ENCODE peak calls at places on chromosome 14, in nine cellular contexts. W is transverse colon, R is left lung, A is neuronal stem cell, O is MM.1S, F is thyroid gland, X is GM12878, L is cardiac muscle cell, G is PC-3. Y is an unnamed sample. For H3K36me3 and H3K4me1, the result is how much of the 10 kb centered on the place peaks cover.

GRCh38 chr14:96461950-96462798 is 40.0 kb upstream of the PAPOLA start:
- DNase-seq in W (peak), R (no peak), A (no peak), O (no peak), F (peak), X (no peak), L (no peak), G (no peak), Y (no peak)

GRCh38 chr14:92456215-92457017 is 57.2 kb upstream of the RIN3 start:
- DNase-seq in W (peak), R (peak), A (peak), O (peak), F (no peak), X (no peak), L (peak), G (peak), Y (peak)

GRCh38 chr14:76282581-76282980 is 93.4 kb upstream of the ESRRB start:
- DNase-seq in W (no peak), R (no peak), A (no peak), O (no peak), F (no peak), X (no peak), L (no peak), G (no peak), Y (no peak)

GRCh38 chr14:61568572-61569011 is 126.7 kb upstream of the HIF1A start:
- DNase-seq in W (peak), R (peak), A (no peak), O (peak), F (peak), X (peak), L (peak), G (peak), Y (peak)

GRCh38 chr14:28635387-28635786 is 131.2 kb upstream of the FOXG1 start:
- DNase-seq in W (no peak), R (no peak), A (peak), O (peak), F (no peak), X (no peak), L (peak), G (peak), Y (peak)

GRCh38 chr14:75070383-75070782 is 942 bp downstream of the ZC2HC1C start:
- DNase-seq in W (peak), R (no peak), A (no peak), O (no peak), F (peak), X (no peak), L (no peak), G (no peak), Y (no peak)

GRCh38 chr14:49512147-49512551 is 74.0 kb downstream of the RPS29 start:
- DNase-seq in W (no peak), R (no peak), A (no peak), O (no peak), F (no peak), X (no peak), L (no peak), G (peak), Y (no peak)

GRCh38 chr14:32230181-32230580 is 27.1 kb upstream of the RNU6-8 start:
- DNase-seq in W (no peak), R (no peak), A (no peak), O (no peak), F (no peak), X (no peak), L (no peak), G (peak), Y (no peak)

GRCh38 chr14:77141592-77142288 is at the start of gene ZDHHC22:
- DNase-seq in W (no peak), R (no peak), A (no peak), O (no peak), F (peak), X (no peak), L (no peak), G (no peak), Y (no peak)

GRCh38 chr14:87397499-87397898 is 595.5 kb downstream of the GALC start:
- DNase-seq in W (no peak), R (no peak), A (no peak), O (peak), F (no peak), X (no peak), L (no peak), G (no peak), Y (peak)

GRCh38 chr14:105867961-105868599 is 341.7 kb downstream of the TMEM121 start:
- DNase-seq in W (no peak), R (peak), A (no peak), O (no peak), F (no peak), X (no peak), L (no peak), G (no peak), Y (no peak)

GRCh38 chr14:52821805-52822250 is 30.4 kb upstream of the GNPNAT1 start:
- DNase-seq in W (no peak), R (no peak), A (no peak), O (no peak), F (no peak), X (no peak), L (no peak), G (no peak), Y (no peak)

GRCh38 chr14:81449114-81449513 is 49.0 kb upstream of the STON2 start:
- DNase-seq in W (no peak), R (no peak), A (no peak), O (no peak), F (peak), X (no peak), L (no peak), G (no peak), Y (no peak)

GRCh38 chr14:90450667-90451066 is 53.8 kb downstream of the CALM1 start:
- DNase-seq in W (no peak), R (no peak), A (no peak), O (no peak), F (no peak), X (no peak), L (no peak), G (no peak), Y (no peak)

GRCh38 chr14:49036991-49037390 is 549.2 kb downstream of the RPS29 start:
- DNase-seq in W (no peak), R (no peak), A (no peak), O (no peak), F (no peak), X (no peak), L (no peak), G (no peak), Y (no peak)

GRCh38 chr14:26729851-26730250 is 132.0 kb upstream of the NOVA1 start:
- DNase-seq in W (no peak), R (no peak), A (no peak), O (no peak), F (no peak), X (no peak), L (no peak), G (no peak), Y (no peak)

GRCh38 chr14:51087024-51087423 is 7.9 kb downstream of the TRIM9 start:
- DNase-seq in W (peak), R (no peak), A (no peak), O (peak), F (no peak), X (no peak), L (no peak), G (peak), Y (no peak)

GRCh38 chr14:99938896-99939295 is 126.3 kb upstream of the EVL start:
- DNase-seq in W (no peak), R (no peak), A (no peak), O (no peak), F (no peak), X (no peak), L (no peak), G (no peak), Y (no peak)

GRCh38 chr14:38868415-38869290 is 234.4 kb downstream of the SEC23A start:
- DNase-seq in W (no peak), R (no peak), A (no peak), O (no peak), F (no peak), X (no peak), L (no peak), G (no peak), Y (no peak)

GRCh38 chr14:59870277-59871165 is at the start of gene RTN1:
- DNase-seq in W (peak), R (peak), A (peak), O (peak), F (peak), X (no peak), L (peak), G (peak), Y (peak)

GRCh38 chr14:49951946-49952345 is 59.1 kb downstream of the ARF6 start:
- DNase-seq in W (peak), R (no peak), A (no peak), O (no peak), F (peak), X (no peak), L (no peak), G (peak), Y (no peak)

GRCh38 chr14:75427482-75428229 is at the start of gene JDP2:
- DNase-seq in W (peak), R (peak), A (peak), O (peak), F (peak), X (no peak), L (peak), G (peak), Y (peak)

GRCh38 chr14:72745546-72745945 is 148.4 kb downstream of the DPF3 start:
- DNase-seq in W (no peak), R (no peak), A (no peak), O (no peak), F (no peak), X (no peak), L (no peak), G (peak), Y (no peak)

GRCh38 chr14:89429206-89430091 is 12.4 kb upstream of the FOXN3 start:
- DNase-seq in W (peak), R (no peak), A (no peak), O (no peak), F (peak), X (no peak), L (no peak), G (no peak), Y (no peak)

GRCh38 chr14:90287791-90288190 is 31.4 kb downstream of the PSMC1 start:
- DNase-seq in W (no peak), R (no peak), A (no peak), O (no peak), F (no peak), X (no peak), L (no peak), G (no peak), Y (no peak)

GRCh38 chr14:21525571-21525970 is 575 bp downstream of the SALL2 start:
- DNase-seq in W (no peak), R (no peak), A (no peak), O (no peak), F (peak), X (no peak), L (peak), G (no peak), Y (no peak)

GRCh38 chr14:37221073-37221472 is 23.3 kb downstream of the MIPOL1 start:
- DNase-seq in W (no peak), R (no peak), A (no peak), O (no peak), F (no peak), X (no peak), L (no peak), G (no peak), Y (no peak)

GRCh38 chr14:103846569-103847438 is 571 bp downstream of the PPP1R13B start:
- DNase-seq in W (peak), R (peak), A (no peak), O (peak), F (peak), X (no peak), L (peak), G (peak), Y (peak)

GRCh38 chr14:34059925-34060746 is 109.3 kb upstream of the EGLN3 start:
- DNase-seq in W (peak), R (peak), A (peak), O (no peak), F (peak), X (no peak), L (peak), G (peak), Y (no peak)

GRCh38 chr14:29442720-29443119 is 484.9 kb downstream of the PRKD1 start:
- DNase-seq in W (no peak), R (no peak), A (no peak), O (peak), F (no peak), X (no peak), L (no peak), G (peak), Y (no peak)

GRCh38 chr14:64654072-64654899 is 49.9 kb upstream of the PLEKHG3 start:
- DNase-seq in W (no peak), R (no peak), A (no peak), O (no peak), F (no peak), X (peak), L (no peak), G (peak), Y (no peak)

GRCh38 chr14:100589760-100590469 is 2.7 kb upstream of the BEGAIN start:
- DNase-seq in W (no peak), R (no peak), A (no peak), O (no peak), F (no peak), X (no peak), L (no peak), G (no peak), Y (no peak)

GRCh38 chr14:105207460-105207901 is 26.4 kb upstream of the NUDT14 start:
- DNase-seq in W (no peak), R (no peak), A (no peak), O (no peak), F (no peak), X (no peak), L (peak), G (no peak), Y (peak)

GRCh38 chr14:87643005-87643404 is 350.0 kb downstream of the GALC start:
- DNase-seq in W (no peak), R (no peak), A (no peak), O (no peak), F (peak), X (no peak), L (peak), G (no peak), Y (no peak)

GRCh38 chr14:104985675-104986486 is at the start of gene CLBA1:
- DNase-seq in W (peak), R (peak), A (peak), O (peak), F (peak), X (peak), L (peak), G (peak), Y (peak)

GRCh38 chr14:35669782-35670181 is 135.8 kb downstream of the INSM2 start:
- DNase-seq in W (no peak), R (no peak), A (no peak), O (no peak), F (no peak), X (no peak), L (no peak), G (peak), Y (no peak)

GRCh38 chr14:102779574-102780315 is 2.5 kb downstream of the TRAF3 start:
- DNase-seq in W (no peak), R (no peak), A (no peak), O (no peak), F (no peak), X (no peak), L (no peak), G (no peak), Y (no peak)

GRCh38 chr14:31172084-31172483 is 35.5 kb downstream of the HECTD1 start:
- DNase-seq in W (no peak), R (no peak), A (no peak), O (no peak), F (no peak), X (no peak), L (no peak), G (peak), Y (no peak)

DNA sequence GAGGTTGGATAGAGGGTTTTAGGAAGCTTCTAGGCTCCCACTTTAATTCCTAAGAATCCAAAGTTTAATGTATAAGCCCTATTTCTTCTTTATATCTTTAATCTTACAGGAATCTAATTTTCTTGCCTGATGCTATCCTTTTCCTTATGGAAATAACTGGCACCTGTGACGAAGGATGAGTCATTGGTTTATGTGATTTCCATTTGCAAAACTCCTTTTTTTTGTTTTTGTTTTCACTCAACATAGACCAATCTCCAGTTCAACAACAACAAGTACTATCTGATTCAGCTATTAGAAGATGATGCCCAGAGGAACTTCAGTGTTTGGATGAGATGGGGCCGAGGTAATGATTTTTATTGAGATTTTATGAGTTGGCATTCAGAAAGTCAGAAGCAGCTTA is 6.8 kb downstream of the PARP2 start:
- DNase-seq in W (no peak), R (no peak), A (no peak), O (no peak), F (no peak), X (no peak), L (no peak), G (peak), Y (no peak)
- H3K36me3 ChIP-seq in W (under half), R (under half), A (half or more), O (under half), F (under half), X (under half), L (half or more), G (half or more), Y (half or more)

DNA sequence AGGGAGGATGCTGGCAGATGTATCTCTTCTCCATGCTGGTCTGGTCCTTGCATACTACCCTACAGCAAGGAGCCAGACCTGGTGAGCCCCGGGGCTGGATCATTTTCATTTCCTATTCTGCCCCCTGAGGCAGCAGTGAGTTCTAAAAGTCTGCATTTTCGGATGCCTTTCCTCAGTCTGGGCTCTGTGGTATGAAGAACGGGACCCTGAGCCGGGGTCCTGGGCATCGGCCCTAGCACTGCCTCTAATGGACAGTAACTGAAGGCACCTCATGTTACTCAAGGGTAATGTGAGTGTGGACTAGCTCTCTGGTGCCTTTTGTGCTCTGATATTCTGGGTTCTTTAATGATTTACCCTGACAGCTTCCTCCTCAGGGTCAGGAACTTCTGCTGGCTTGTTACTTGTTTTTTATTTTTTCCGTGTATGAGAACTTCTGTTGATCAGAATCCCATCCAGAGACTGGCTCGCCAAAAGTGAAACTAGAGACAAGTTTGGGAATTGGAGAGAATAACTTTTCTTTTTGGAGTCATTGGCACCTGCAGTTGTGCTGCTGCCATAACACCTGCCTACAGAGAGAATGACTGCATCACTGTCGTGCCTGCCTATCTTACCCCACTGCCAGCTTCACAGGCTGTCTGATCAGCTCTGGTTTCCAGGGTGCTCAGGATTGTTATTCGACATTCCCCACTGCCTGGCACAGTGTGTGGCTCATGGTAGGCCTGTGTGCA is 62.3 kb downstream of the SUSD6 start:
- DNase-seq in W (no peak), R (no peak), A (no peak), O (peak), F (no peak), X (no peak), L (no peak), G (no peak), Y (peak)
- H3K4me1 ChIP-seq in W (under half), R (half or more), A (under half), O (under half), F (half or more), X (half or more), L (under half), G (under half), Y (half or more)

DNA sequence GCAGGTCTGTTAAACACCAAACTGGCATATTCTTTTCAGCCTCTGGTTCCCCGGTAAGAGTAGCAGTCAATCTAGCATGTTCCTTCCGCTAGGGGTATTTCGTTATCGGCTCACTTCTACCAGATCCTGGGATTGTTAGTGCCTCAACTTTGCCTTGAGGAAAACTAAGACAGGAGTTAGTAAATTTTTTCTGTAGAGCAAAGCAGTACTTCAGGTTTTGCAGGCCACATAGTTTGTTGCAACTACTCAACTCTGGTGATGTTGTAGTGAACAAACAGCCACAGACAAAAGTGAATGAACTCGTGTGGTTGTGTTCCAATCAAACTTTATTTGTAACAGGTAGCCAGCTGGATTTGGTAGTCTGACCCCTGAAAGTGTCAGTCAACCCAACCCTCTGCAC is 6.3 kb upstream of the CDH24 start:
- DNase-seq in W (no peak), R (no peak), A (no peak), O (no peak), F (no peak), X (no peak), L (no peak), G (no peak), Y (no peak)
- H3K36me3 ChIP-seq in W (under half), R (under half), A (half or more), O (under half), F (half or more), X (half or more), L (half or more), G (half or more), Y (half or more)

GRCh38 chr14:54643696-54644176 is 76.8 kb downstream of the SAMD4A start:
- DNase-seq in W (no peak), R (no peak), A (no peak), O (no peak), F (no peak), X (no peak), L (no peak), G (no peak), Y (no peak)

GRCh38 chr14:54650331-54651017 is 83.5 kb downstream of the SAMD4A start:
- DNase-seq in W (peak), R (no peak), A (no peak), O (no peak), F (peak), X (no peak), L (no peak), G (peak), Y (no peak)

GRCh38 chr14:54647378-54647777 is 80.5 kb downstream of the SAMD4A start:
- DNase-seq in W (no peak), R (no peak), A (no peak), O (no peak), F (no peak), X (no peak), L (no peak), G (peak), Y (no peak)

GRCh38 chr14:54642950-54643695 is 76.2 kb downstream of the SAMD4A start:
- DNase-seq in W (no peak), R (no peak), A (no peak), O (no peak), F (no peak), X (no peak), L (peak), G (peak), Y (peak)

DNA sequence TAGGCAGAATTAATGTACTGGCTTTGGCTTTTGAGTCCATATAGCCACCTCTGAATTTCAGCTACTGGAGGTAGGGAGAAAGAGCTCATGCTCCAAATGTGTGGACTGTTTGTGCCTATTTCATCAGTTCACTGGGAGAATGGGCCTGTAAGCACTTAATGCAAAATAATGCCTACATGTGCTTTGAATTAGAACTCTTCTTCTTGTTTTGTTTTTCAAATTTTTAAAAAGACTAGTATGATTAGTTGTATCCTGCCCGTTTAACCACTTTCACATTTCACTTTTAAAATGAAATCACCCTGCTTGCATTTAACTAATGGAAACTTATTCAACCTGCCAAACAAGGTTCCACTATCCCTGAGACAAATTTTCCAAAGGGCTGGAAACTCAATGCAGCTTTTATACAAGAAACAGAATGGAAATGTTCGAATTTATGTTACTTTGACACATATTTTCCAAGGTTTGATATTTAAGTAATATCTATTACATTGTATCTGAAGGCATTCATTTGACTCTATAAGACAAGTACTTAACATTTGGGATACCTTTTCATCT is 79.7 kb downstream of the SAMD4A start:
- DNase-seq in W (no peak), R (no peak), A (no peak), O (no peak), F (no peak), X (no peak), L (no peak), G (no peak), Y (no peak)
- H3K4me1 ChIP-seq in W (under half), R (under half), A (under half), O (under half), F (under half), X (under half), L (under half), G (under half), Y (under half)

GRCh38 chr14:83883732-83884131 is 1646.2 kb upstream of the FLRT2 start:
- DNase-seq in W (no peak), R (no peak), A (no peak), O (no peak), F (no peak), X (no peak), L (no peak), G (no peak), Y (no peak)
- H3K36me3 ChIP-seq in W (under half), R (under half), A (under half), O (under half), F (under half), X (under half), L (under half), G (under half), Y (under half)

Y was measured in Karpas-422.